ENCODE peak calls at places on chromosome 9, in nine cellular contexts. S, Z, Q, L, R, X, W, F and E are unnamed samples.

GRCh38 chr9:128139621-128140020 is 9.6 kb upstream of the LCN2 start:
- DNase-seq in S (no peak), Z (no peak), Q (no peak), L (no peak), R (no peak), X (no peak), W (no peak), F (no peak), E (no peak)

GRCh38 chr9:9998491-9999287 is 614.1 kb downstream of the PTPRD start:
- DNase-seq in S (no peak), Z (no peak), Q (no peak), L (no peak), R (no peak), X (peak; percentile 9), W (no peak), F (no peak), E (no peak)

GRCh38 chr9:129143461-129143927 is 32.3 kb downstream of the PTPA start:
- DNase-seq in S (peak; percentile 49), Z (no peak), Q (peak; percentile 84), L (peak; percentile 90), R (no peak), X (no peak), W (peak; percentile 89), F (peak; percentile 37), E (peak; percentile 85)

GRCh38 chr9:79166005-79166404 is 405.8 kb upstream of the TLE4 start:
- DNase-seq in S (no peak), Z (no peak), Q (peak; percentile 20), L (no peak), R (no peak), X (peak; percentile 23), W (no peak), F (no peak), E (no peak)

GRCh38 chr9:129719135-129719534 is 33.7 kb downstream of the PTGES start:
- DNase-seq in S (no peak), Z (no peak), Q (no peak), L (peak; percentile 33), R (no peak), X (no peak), W (peak; percentile 77), F (no peak), E (no peak)

GRCh38 chr9:107235765-107236442 is 47.2 kb upstream of the RAD23B start:
- DNase-seq in S (no peak), Z (no peak), Q (no peak), L (no peak), R (no peak), X (no peak), W (no peak), F (no peak), E (no peak)

GRCh38 chr9:126669108-126669507 is 55.4 kb downstream of the LMX1B start:
- DNase-seq in S (no peak), Z (no peak), Q (no peak), L (no peak), R (no peak), X (no peak), W (no peak), F (no peak), E (no peak)

GRCh38 chr9:70013598-70014196 is 30.0 kb upstream of the MAMDC2 start:
- DNase-seq in S (no peak), Z (no peak), Q (peak; percentile 73), L (no peak), R (no peak), X (peak; percentile 76), W (no peak), F (no peak), E (no peak)

DNA sequence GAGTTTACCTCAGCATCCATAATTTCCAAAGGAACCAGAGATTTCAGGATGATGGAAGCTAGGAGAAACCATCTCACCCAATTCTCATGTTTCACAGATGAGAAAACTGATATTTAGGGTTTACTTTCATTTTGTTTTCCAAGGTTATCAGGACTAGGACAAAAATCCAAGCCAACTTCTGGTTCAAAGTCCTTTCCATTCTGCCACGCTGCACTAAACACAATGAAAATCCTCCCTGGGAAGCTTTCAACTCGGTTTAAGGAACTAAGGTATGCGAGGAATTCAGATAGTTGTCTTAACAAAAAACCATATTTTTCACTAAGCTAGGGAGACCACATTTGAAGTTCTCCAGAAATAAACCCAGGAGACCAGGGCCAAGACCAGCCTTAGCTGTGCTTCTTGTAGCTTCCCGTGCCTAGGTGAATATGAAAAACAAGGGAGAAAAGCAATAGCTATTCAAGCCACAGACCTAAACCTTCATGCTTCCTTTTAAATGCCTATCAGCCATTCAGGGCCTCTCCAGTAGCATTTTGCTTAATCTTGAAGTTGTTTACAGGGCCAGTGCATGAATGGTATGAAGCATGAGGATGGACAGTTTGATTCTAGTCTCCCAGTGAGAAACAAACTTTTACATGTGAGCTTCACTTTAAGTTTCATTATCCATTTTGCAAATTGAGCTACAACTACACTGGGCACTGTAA is 167.9 kb downstream of the DENND1A start:
- DNase-seq in S (no peak), Z (no peak), Q (no peak), L (no peak), R (no peak), X (no peak), W (no peak), F (no peak), E (peak; percentile 11)
- H3K27ac ChIP-seq in S (peak overlapping the region; percentile 4), Z (no peak overlapping the region), Q (no peak overlapping the region), L (no peak overlapping the region), R (no peak overlapping the region), X (no peak overlapping the region), W (no peak overlapping the region), F (no peak overlapping the region), E (peak overlapping the region; percentile 88)

GRCh38 chr9:113909421-113909820 is 33.3 kb downstream of the ZNF618 start:
- DNase-seq in S (no peak), Z (no peak), Q (no peak), L (no peak), R (no peak), X (no peak), W (peak; percentile 26), F (no peak), E (no peak)

GRCh38 chr9:113912816-113913215 is 36.7 kb downstream of the ZNF618 start:
- DNase-seq in S (no peak), Z (no peak), Q (no peak), L (no peak), R (no peak), X (no peak), W (no peak), F (no peak), E (peak; percentile 22)

GRCh38 chr9:113910036-113910639 is 34.0 kb downstream of the ZNF618 start:
- DNase-seq in S (no peak), Z (no peak), Q (no peak), L (no peak), R (no peak), X (no peak), W (peak; percentile 14), F (no peak), E (peak; percentile 21)

GRCh38 chr9:113913426-113914195 is 37.5 kb downstream of the ZNF618 start:
- DNase-seq in S (peak; percentile 67), Z (no peak), Q (peak; percentile 28), L (no peak), R (no peak), X (no peak), W (peak; percentile 24), F (no peak), E (peak; percentile 39)

GRCh38 chr9:113911850-113912249 is 35.7 kb downstream of the ZNF618 start:
- DNase-seq in S (no peak), Z (no peak), Q (no peak), L (no peak), R (no peak), X (no peak), W (no peak), F (no peak), E (no peak)
- H3K27ac ChIP-seq in S (peak overlapping the region; percentile 87), Z (no peak overlapping the region), Q (no peak overlapping the region), L (no peak overlapping the region), R (peak overlapping the region; percentile 34), X (no peak overlapping the region), W (no peak overlapping the region), F (no peak overlapping the region), E (no peak overlapping the region)

GRCh38 chr9:93120846-93121315 is 13.2 kb downstream of the NINJ1 start:
- DNase-seq in S (peak; percentile 17), Z (no peak), Q (no peak), L (peak; percentile 48), R (no peak), X (no peak), W (peak; percentile 19), F (no peak), E (peak; percentile 1)

GRCh38 chr9:93121316-93122241 is 12.5 kb downstream of the NINJ1 start:
- DNase-seq in S (peak; percentile 19), Z (no peak), Q (no peak), L (peak; percentile 52), R (no peak), X (no peak), W (peak; percentile 25), F (peak; percentile 5), E (peak; percentile 2)

GRCh38 chr9:93118863-93119702 is 15.0 kb downstream of the NINJ1 start:
- DNase-seq in S (peak; percentile 20), Z (no peak), Q (no peak), L (peak; percentile 37), R (no peak), X (no peak), W (no peak), F (no peak), E (no peak)

GRCh38 chr9:93119703-93119952 is 14.4 kb downstream of the NINJ1 start:
- DNase-seq in S (no peak), Z (no peak), Q (no peak), L (no peak), R (no peak), X (no peak), W (no peak), F (no peak), E (no peak)

DNA sequence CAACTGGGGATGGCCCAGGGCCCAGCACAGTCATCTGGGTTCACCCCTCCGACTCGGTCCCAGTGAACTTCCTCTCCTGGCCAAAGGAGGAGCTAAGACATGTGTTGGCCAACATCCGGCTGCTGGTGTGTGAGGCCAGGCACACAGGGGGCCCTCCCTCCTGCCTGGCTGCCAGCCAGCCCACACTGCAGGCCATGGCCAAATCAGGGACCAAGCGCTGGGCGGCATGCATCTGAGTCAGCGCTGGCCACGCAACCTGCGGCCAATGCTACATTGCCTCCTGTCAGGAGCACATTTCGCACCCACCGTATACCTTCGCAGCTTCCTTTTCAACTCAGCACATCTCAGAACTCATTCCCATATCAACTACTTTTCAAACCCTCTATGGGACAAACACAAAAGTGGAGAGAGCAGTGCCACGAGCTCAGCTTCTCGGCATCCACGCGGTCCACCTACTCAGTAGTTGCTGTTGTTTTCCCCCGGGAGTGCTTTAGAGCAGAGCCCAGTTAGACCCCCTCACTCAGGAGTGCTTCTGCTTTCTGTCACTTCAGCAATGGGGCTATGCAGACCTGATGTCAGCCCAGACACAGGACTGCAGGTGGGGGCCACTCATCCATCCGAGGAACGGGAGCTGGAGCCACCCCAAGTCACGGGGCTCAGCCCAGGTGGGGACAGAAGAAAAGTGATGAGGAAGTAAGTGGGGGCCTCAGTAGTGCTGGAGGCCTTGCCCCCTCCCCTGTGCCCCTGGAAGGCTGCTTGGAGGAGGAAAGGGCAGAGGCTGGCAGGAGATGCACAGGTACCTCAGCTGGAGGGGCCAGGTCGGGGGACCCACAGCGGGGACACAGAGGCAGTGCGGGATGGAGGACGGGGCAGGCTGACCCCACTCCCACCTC is 13.9 kb downstream of the NINJ1 start:
- DNase-seq in S (peak; percentile 95), Z (no peak), Q (peak; percentile 94), L (peak; percentile 97), R (peak; percentile 90), X (peak; percentile 92), W (peak; percentile 23), F (peak; percentile 85), E (peak; percentile 98)
- H3K27ac ChIP-seq in S (peak overlapping the region; percentile 69), Z (peak overlapping the region; percentile 32), Q (peak overlapping the region; percentile 74), L (peak overlapping the region; percentile 6), R (peak overlapping the region; percentile 67), X (peak overlapping the region; percentile 17), W (no peak overlapping the region), F (peak overlapping the region; percentile 75), E (peak overlapping the region; percentile 79)

GRCh38 chr9:4139201-4139600 is 160.7 kb downstream of the GLIS3 start:
- DNase-seq in S (no peak), Z (no peak), Q (no peak), L (no peak), R (no peak), X (no peak), W (no peak), F (no peak), E (no peak)

GRCh38 chr9:4138180-4138579 is 161.7 kb downstream of the GLIS3 start:
- DNase-seq in S (no peak), Z (no peak), Q (no peak), L (no peak), R (no peak), X (no peak), W (no peak), F (no peak), E (no peak)

GRCh38 chr9:4137755-4138154 is 162.1 kb downstream of the GLIS3 start:
- DNase-seq in S (no peak), Z (no peak), Q (peak; percentile 87), L (no peak), R (no peak), X (peak; percentile 56), W (no peak), F (no peak), E (no peak)

GRCh38 chr9:4138781-4139180 is 161.1 kb downstream of the GLIS3 start:
- DNase-seq in S (no peak), Z (no peak), Q (no peak), L (no peak), R (no peak), X (no peak), W (no peak), F (no peak), E (no peak)

DNA sequence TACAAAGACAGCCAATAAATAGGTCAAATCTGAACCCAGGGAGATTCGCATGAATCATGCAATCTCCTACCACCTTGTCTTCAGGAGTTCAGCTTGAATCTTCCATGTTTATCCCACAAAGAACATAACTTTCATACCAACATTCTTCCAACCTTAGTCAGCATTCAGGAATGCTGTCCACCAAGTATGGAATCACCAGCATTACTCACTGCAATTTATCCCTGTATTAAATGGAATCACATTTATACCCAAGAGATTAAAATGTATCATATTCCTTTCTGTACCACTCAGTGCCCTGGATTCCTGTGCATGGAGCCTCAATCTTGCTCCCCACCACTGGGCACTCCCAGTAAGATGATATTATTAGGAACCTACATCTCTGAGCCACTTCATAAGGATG is 162.6 kb downstream of the GLIS3 start:
- DNase-seq in S (no peak), Z (no peak), Q (peak; percentile 97), L (no peak), R (no peak), X (peak; percentile 93), W (no peak), F (no peak), E (no peak)
- H3K27ac ChIP-seq in S (no peak overlapping the region), Z (no peak overlapping the region), Q (peak overlapping the region; percentile 75), L (no peak overlapping the region), R (no peak overlapping the region), X (peak overlapping the region; percentile 85), W (no peak overlapping the region), F (no peak overlapping the region), E (no peak overlapping the region)